ENCODE peak calls at places on chromosomes 4 and X, in ten cellular contexts. L is psoas muscle; H is GM19239; R is frontal cortex; O is stimulated activated CD8-positive, alpha-beta memory T cell treated with anti-CD3 and anti-CD28 coated beads, Interleukin-4, amount 100 ng/mL, for 1 hour; X is posterior vena cava; J is endodermal cell; V is neural crest cell; D is GM20000; M is NCI-H1092. T is an unnamed sample.
A peak's percentile ranks its signal among the peaks of the same experiment; 100 is the strongest.

GRCh38 chrX:41333994-41334865 is at the start of gene DDX3X:
- DNase-seq in V (peak; percentile 69), R (peak; percentile 92), M (peak; percentile 91), H (no peak), X (peak; percentile 98), O (peak; percentile 88), J (peak; percentile 92), L (peak; percentile 97), D (peak; percentile 76), T (peak; percentile 84)

GRCh38 chrX:23789386-23790146 is 6.6 kb downstream of the SAT1 start:
- DNase-seq in H (no peak), D (no peak), J (peak; percentile 50), X (no peak), V (no peak), R (no peak), O (no peak), L (no peak), M (no peak), T (no peak)

GRCh38 chrX:12741416-12741815 is 49.8 kb upstream of the PRPS2 start:
- DNase-seq in R (no peak), V (no peak), X (no peak), H (no peak), O (no peak), M (no peak), D (no peak), J (no peak), L (no peak), T (no peak)

GRCh38 chr4:55277011-55277410 is 69.0 kb upstream of the SRD5A3 start:
- DNase-seq in H (no peak), J (no peak), O (no peak), D (no peak), X (no peak), M (no peak), V (no peak), R (no peak), L (no peak), T (no peak)

GRCh38 chr4:84870398-84871163 is 95.9 kb downstream of the WDFY3 start:
- DNase-seq in H (no peak), R (no peak), V (no peak), D (no peak), L (no peak), X (no peak), J (peak; percentile 88), M (no peak), O (no peak), T (peak; percentile 55)

GRCh38 chr4:113618205-113618604 is 143.3 kb downstream of the CAMK2D start:
- DNase-seq in L (no peak), R (no peak), V (no peak), X (no peak), O (no peak), J (no peak), D (no peak), H (no peak), M (no peak), T (no peak)

GRCh38 chr4:147327322-147327721 is 153.6 kb upstream of the EDNRA start:
- DNase-seq in H (no peak), O (no peak), J (no peak), M (no peak), R (no peak), V (no peak), D (no peak), X (no peak), L (no peak), T (no peak)

GRCh38 chr4:122895336-122895995 is 26.9 kb downstream of the NUDT6 start:
- DNase-seq in V (no peak), H (no peak), O (no peak), M (no peak), X (no peak), J (no peak), R (no peak), D (no peak), L (no peak), T (no peak)

GRCh38 chr4:99803702-99804101 is 12.9 kb upstream of the DAPP1 start:
- DNase-seq in O (no peak), J (no peak), X (no peak), R (no peak), M (no peak), H (no peak), L (no peak), D (no peak), V (no peak), T (no peak)

GRCh38 chrX:101658661-101659477 is 781 bp downstream of the ARMCX2 start:
- DNase-seq in M (peak; percentile 55), L (peak; percentile 78), J (peak; percentile 88), X (peak; percentile 89), D (peak; percentile 52), V (peak; percentile 45), H (peak; percentile 28), O (no peak), R (peak; percentile 44), T (peak; percentile 71)

GRCh38 chr4:1465173-1466033 is 59.2 kb upstream of the NKX1-1 start:
- DNase-seq in V (no peak), L (no peak), H (no peak), D (no peak), J (no peak), M (no peak), O (no peak), R (no peak), X (peak; percentile 72), T (no peak)

GRCh38 chr4:55793479-55793878 is 26.1 kb upstream of the EXOC1L start:
- DNase-seq in O (no peak), R (no peak), L (no peak), V (no peak), X (no peak), J (no peak), M (no peak), H (no peak), D (no peak), T (no peak)